ENCODE peak calls at places on chromosomes 12 and 14, in four cellular contexts. D is lower lobe of right lung, V is A549, W is HepG2. A is an unnamed sample.

GRCh38 chr12:26204612-26205289 is 9.4 kb downstream of the SSPN start:
- DNase-seq in D (no peak), W (no peak), V (no peak), A (no peak)

GRCh38 chr14:73553845-73554244 is 4.9 kb downstream of the HEATR4 start:
- DNase-seq in V (no peak), D (no peak), W (no peak), A (no peak)

GRCh38 chr14:67532998-67533753 is at the start of gene PLEKHH1:
- DNase-seq in V (peak; percentile 77), W (peak; percentile 49), D (peak; percentile 85), A (peak; percentile 86)

GRCh38 chr12:22333751-22334695 is 484 bp downstream of the ST8SIA1 start:
- DNase-seq in D (peak; percentile 49), W (no peak), V (no peak), A (no peak)

GRCh38 chr12:40171501-40171900 is 53.3 kb upstream of the LRRK2 start:
- DNase-seq in W (no peak), D (no peak), V (no peak), A (no peak)

GRCh38 chr14:95151561-95151960 is 5.8 kb downstream of the DICER1 start:
- DNase-seq in W (no peak), V (no peak), D (no peak), A (no peak)

GRCh38 chr14:24876009-24876690 is 173.8 kb downstream of the STXBP6 start:
- DNase-seq in D (no peak), W (no peak), V (no peak), A (no peak)

GRCh38 chr12:31210104-31210503 is 115.8 kb downstream of the SINHCAF start:
- DNase-seq in V (no peak), W (no peak), D (no peak), A (no peak)

GRCh38 chr12:30447061-30447750 is 248.5 kb downstream of the IPO8 start:
- DNase-seq in D (no peak), W (no peak), V (peak; percentile 6), A (no peak)

GRCh38 chr12:3199551-3200031 is 122.4 kb downstream of the TSPAN9 start:
- DNase-seq in W (no peak), D (no peak), V (peak; percentile 25), A (peak; percentile 78)

GRCh38 chr12:32877670-32878459 is 18.7 kb downstream of the PKP2 start:
- DNase-seq in W (no peak), D (no peak), V (no peak), A (no peak)

GRCh38 chr12:27901959-27902358 is 70.6 kb downstream of the PTHLH start:
- DNase-seq in W (no peak), V (no peak), D (no peak), A (no peak)

GRCh38 chr14:65846469-65846868 is 433.9 kb downstream of the FUT8 start:
- DNase-seq in W (no peak), V (no peak), D (no peak), A (no peak)

GRCh38 chr12:122062832-122063690 is 15.5 kb upstream of the MLXIP start:
- DNase-seq in D (no peak), W (peak; percentile 71), V (peak; percentile 81), A (peak; percentile 70)

GRCh38 chr12:105166736-105167135 is 59.2 kb downstream of the WASHC4 start:
- DNase-seq in V (no peak), D (no peak), W (no peak), A (no peak)

GRCh38 chr12:53754633-53755261 is 3.0 kb upstream of the CISTR start:
- DNase-seq in W (no peak), V (no peak), D (no peak), A (no peak)

GRCh38 chr14:50230601-50231474 is 540 bp downstream of the SOS2 start:
- DNase-seq in V (peak; percentile 55), D (peak; percentile 70), W (peak; percentile 29), A (peak; percentile 44)

GRCh38 chr14:104304451-104305351 is 166.3 kb downstream of the KIF26A start:
- DNase-seq in D (peak; percentile 37), V (no peak), W (no peak), A (no peak)

GRCh38 chr12:65603428-65604351 is 220.6 kb upstream of the HMGA2 start:
- DNase-seq in W (no peak), D (peak; percentile 44), V (peak; percentile 48), A (no peak)

GRCh38 chr14:68148276-68148675 is 328.7 kb downstream of the RAD51B start:
- DNase-seq in W (no peak), D (no peak), V (no peak), A (no peak)

GRCh38 chr12:46711756-46712155 is 114.0 kb downstream of the SLC38A4 start:
- DNase-seq in V (no peak), W (no peak), D (no peak), A (no peak)

GRCh38 chr14:77580964-77581505 is 35.4 kb downstream of the SPTLC2 start:
- DNase-seq in V (no peak), D (no peak), W (no peak), A (no peak)

GRCh38 chr12:48777501-48778400 is 11.1 kb downstream of the ADCY6 start:
- DNase-seq in W (no peak), D (no peak), V (no peak), A (no peak)

DNA sequence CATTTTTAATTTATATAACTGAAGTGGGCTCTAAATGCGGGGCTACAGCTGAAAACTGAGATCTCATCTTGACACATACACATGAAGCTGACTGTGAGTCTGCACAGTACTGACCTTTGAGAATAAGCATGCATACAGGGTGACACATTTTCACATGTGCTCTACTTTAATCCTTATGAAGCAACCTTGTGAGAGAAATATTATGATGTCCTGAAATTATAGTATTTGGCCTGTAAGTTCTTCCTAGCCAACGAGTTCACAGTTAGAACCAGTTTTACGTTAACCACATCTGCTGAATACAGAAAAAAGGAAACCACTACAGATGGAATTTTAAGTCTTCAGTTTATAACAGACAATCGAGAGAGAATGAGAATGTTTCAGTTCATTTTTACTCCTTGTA is 70.3 kb downstream of the SPPL3 start:
- DNase-seq in W (no peak), V (no peak), D (no peak), A (no peak)
- H3K9me3 ChIP-seq in W (no peaks in the 10 kb centered on the region), V (no peaks in the 10 kb centered on the region), D (no peaks in the 10 kb centered on the region), A (no peaks in the 10 kb centered on the region)

GRCh38 chr14:71716371-71716770 is 215.9 kb upstream of the RGS6 start:
- DNase-seq in D (no peak), W (no peak), V (no peak), A (no peak)
- H3K4me1 ChIP-seq in D (peaks cover 10% of the 10 kb centered on the region), W (no peaks in the 10 kb centered on the region), V (no peaks in the 10 kb centered on the region), A (peaks cover 7% of the 10 kb centered on the region)

GRCh38 chr14:54574528-54574927 is 7.6 kb downstream of the SAMD4A start:
- DNase-seq in V (no peak), W (no peak), D (no peak), A (no peak)

GRCh38 chr14:54568821-54569591 is 2.1 kb downstream of the SAMD4A start:
- DNase-seq in W (peak; percentile 31), V (no peak), D (no peak), A (no peak)

GRCh38 chr14:54570651-54571415 is 3.9 kb downstream of the SAMD4A start:
- DNase-seq in V (peak; percentile 36), D (no peak), W (no peak), A (no peak)

GRCh38 chr14:54570047-54570446 is 3.1 kb downstream of the SAMD4A start:
- DNase-seq in W (no peak), D (no peak), V (no peak), A (no peak)

DNA sequence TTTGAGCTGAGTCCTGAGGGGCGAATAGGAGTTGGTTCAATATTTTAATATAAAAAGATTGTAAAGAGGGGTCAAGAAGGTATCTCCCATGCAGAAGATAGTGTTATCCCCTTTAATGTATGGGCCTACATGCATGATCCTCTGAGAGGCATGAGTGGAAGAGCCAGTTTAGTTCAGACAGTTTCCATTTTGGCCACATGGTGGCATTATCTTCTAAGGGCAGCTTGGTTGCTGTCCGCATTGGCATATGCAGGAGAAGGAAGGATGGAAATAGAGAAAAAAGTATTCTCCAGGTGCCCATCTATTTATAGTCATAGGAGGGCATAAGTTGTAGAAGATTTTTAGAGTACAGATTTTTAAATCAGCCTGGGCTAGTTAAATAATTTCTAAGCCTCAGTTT is 5.4 kb downstream of the SAMD4A start:
- DNase-seq in D (no peak), W (peak; percentile 41), V (peak; percentile 68), A (no peak)
- TF ChIP-seq CTCF in D (peak; percentile 45), W (peak; percentile 68), V (peak; percentile 47), A (peak; percentile 53)

DNA sequence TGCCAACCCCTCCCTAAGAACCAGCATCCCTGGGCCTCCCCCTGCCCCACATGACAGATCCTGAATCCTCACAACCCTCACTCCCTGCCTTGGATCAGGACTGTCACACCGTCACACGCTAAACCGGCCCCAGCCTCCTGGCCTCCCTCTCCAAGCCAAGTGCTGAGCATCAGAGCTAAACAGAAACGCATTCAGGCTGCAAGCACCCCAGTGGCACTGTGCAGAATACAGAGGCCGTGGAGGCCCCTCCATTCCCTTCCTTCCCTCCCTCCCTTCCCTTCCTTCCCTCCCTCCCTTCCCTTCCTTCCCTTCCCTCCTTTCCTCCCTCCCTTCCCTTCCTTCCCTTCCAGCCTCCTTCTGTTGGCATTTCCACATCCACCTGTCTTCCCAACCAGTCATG is 12.6 kb downstream of the POLE start:
- DNase-seq in W (no peak), D (no peak), V (no peak), A (no peak)
- H3K9me3 ChIP-seq in W (no peaks in the 10 kb centered on the region), D (no peaks in the 10 kb centered on the region), V (no peaks in the 10 kb centered on the region), A (no peaks in the 10 kb centered on the region)

GRCh38 chr12:119505001-119505400 is 88.6 kb upstream of the TMEM233 start:
- DNase-seq in D (no peak), W (no peak), V (no peak), A (no peak)

GRCh38 chr12:119500209-119500608 is 93.4 kb upstream of the TMEM233 start:
- DNase-seq in V (no peak), W (no peak), D (no peak), A (no peak)
- H3K4me1 ChIP-seq in V (no peaks in the 10 kb centered on the region), W (no peaks in the 10 kb centered on the region), D (no peaks in the 10 kb centered on the region), A (no peaks in the 10 kb centered on the region)

GRCh38 chr12:20377750-20378149 is 9.4 kb downstream of the PDE3A start:
- DNase-seq in D (no peak), W (no peak), V (no peak), A (no peak)

GRCh38 chr12:20382117-20382516 is 13.8 kb downstream of the PDE3A start:
- DNase-seq in D (no peak), V (no peak), W (no peak), A (no peak)

DNA sequence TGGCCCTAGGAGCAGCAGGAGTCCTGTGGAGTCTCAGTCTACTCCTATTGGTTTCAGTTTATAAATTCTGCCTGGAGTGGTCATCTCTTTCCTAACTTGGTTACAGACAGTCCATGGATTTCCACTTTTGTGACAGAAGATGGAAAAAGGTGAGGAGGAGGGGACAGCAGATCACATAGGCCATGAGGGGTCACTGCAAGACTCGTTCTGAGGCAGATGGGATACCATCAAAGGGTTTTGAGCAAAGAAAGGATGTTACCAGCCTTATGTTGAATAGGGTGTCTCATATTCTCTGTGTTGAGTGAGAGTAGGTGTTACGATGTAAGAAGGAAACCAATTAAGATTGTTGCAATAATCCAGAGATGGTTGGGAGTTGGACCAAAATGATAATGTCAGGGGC is 15.3 kb downstream of the PDE3A start:
- DNase-seq in V (peak; percentile 13), D (no peak), W (no peak), A (no peak)
- TF ChIP-seq CTCF in V (no peak), D (no peak), W (no peak), A (no peak)

A was measured in Caco-2.